ENCODE peak calls at places on chromosomes 7 and 10, in ten cellular contexts. One of them, this sample, is unnamed.

GRCh38 chr10:29064665-29065064 is 224.2 kb upstream of the LYZL1 start:
- DNase-seq in WERI-Rb-1: no peak
- DNase-seq in upper lobe of right lung: no peak
- DNase-seq in type B pancreatic cell: no peak
- DNase-seq in AG04449: no peak
- DNase-seq in uterus: no peak
- DNase-seq in RWPE2: no peak
- DNase-seq in fibroblast of pulmonary artery: peak
- DNase-seq in neural progenitor cell: no peak
- DNase-seq in GM13976: no peak
- DNase-seq in this sample: no peak

GRCh38 chr7:19062216-19062615 is 55.2 kb downstream of the TWIST1 start:
- DNase-seq in WERI-Rb-1: no peak
- DNase-seq in AG04449: no peak
- DNase-seq in type B pancreatic cell: no peak
- DNase-seq in RWPE2: no peak
- DNase-seq in upper lobe of right lung: no peak
- DNase-seq in fibroblast of pulmonary artery: no peak
- DNase-seq in uterus: no peak
- DNase-seq in neural progenitor cell: no peak
- DNase-seq in GM13976: no peak
- DNase-seq in this sample: no peak

GRCh38 chr10:11705687-11706086 is 36.5 kb upstream of the ECHDC3 start:
- DNase-seq in neural progenitor cell: no peak
- DNase-seq in fibroblast of pulmonary artery: peak
- DNase-seq in WERI-Rb-1: no peak
- DNase-seq in GM13976: no peak
- DNase-seq in AG04449: no peak
- DNase-seq in RWPE2: no peak
- DNase-seq in upper lobe of right lung: no peak
- DNase-seq in uterus: no peak
- DNase-seq in type B pancreatic cell: no peak
- DNase-seq in this sample: no peak

GRCh38 chr10:71965623-71966022 is 1.4 kb downstream of the CHST3 start:
- DNase-seq in neural progenitor cell: no peak
- DNase-seq in GM13976: no peak
- DNase-seq in AG04449: no peak
- DNase-seq in type B pancreatic cell: no peak
- DNase-seq in uterus: no peak
- DNase-seq in RWPE2: no peak
- DNase-seq in fibroblast of pulmonary artery: no peak
- DNase-seq in upper lobe of right lung: no peak
- DNase-seq in WERI-Rb-1: no peak
- DNase-seq in this sample: no peak

GRCh38 chr10:96548589-96548988 is 34.9 kb upstream of the TLL2 start:
- DNase-seq in type B pancreatic cell: no peak
- DNase-seq in neural progenitor cell: no peak
- DNase-seq in RWPE2: no peak
- DNase-seq in uterus: no peak
- DNase-seq in WERI-Rb-1: no peak
- DNase-seq in upper lobe of right lung: no peak
- DNase-seq in fibroblast of pulmonary artery: peak
- DNase-seq in GM13976: no peak
- DNase-seq in AG04449: no peak
- DNase-seq in this sample: no peak

GRCh38 chr7:9937944-9938631 is 1035.6 kb upstream of the PHF14 start:
- DNase-seq in AG04449: no peak
- DNase-seq in WERI-Rb-1: no peak
- DNase-seq in uterus: no peak
- DNase-seq in RWPE2: no peak
- DNase-seq in type B pancreatic cell: no peak
- DNase-seq in upper lobe of right lung: no peak
- DNase-seq in neural progenitor cell: no peak
- DNase-seq in GM13976: no peak
- DNase-seq in fibroblast of pulmonary artery: peak
- DNase-seq in this sample: no peak

GRCh38 chr10:98404571-98405396 is 10.2 kb downstream of the PYROXD2 start:
- DNase-seq in AG04449: peak
- DNase-seq in type B pancreatic cell: no peak
- DNase-seq in WERI-Rb-1: no peak
- DNase-seq in fibroblast of pulmonary artery: peak
- DNase-seq in neural progenitor cell: no peak
- DNase-seq in GM13976: peak
- DNase-seq in upper lobe of right lung: no peak
- DNase-seq in RWPE2: no peak
- DNase-seq in uterus: no peak
- DNase-seq in this sample: no peak

GRCh38 chr7:16660702-16661464 is 14.9 kb downstream of the BZW2 start:
- DNase-seq in WERI-Rb-1: no peak
- DNase-seq in uterus: no peak
- DNase-seq in neural progenitor cell: no peak
- DNase-seq in type B pancreatic cell: no peak
- DNase-seq in AG04449: no peak
- DNase-seq in fibroblast of pulmonary artery: peak
- DNase-seq in RWPE2: no peak
- DNase-seq in upper lobe of right lung: no peak
- DNase-seq in GM13976: no peak
- DNase-seq in this sample: no peak

GRCh38 chr7:1239455-1240295 is 7.0 kb downstream of the UNCX start:
- DNase-seq in WERI-Rb-1: no peak
- DNase-seq in neural progenitor cell: peak
- DNase-seq in RWPE2: no peak
- DNase-seq in type B pancreatic cell: no peak
- DNase-seq in uterus: no peak
- DNase-seq in GM13976: no peak
- DNase-seq in fibroblast of pulmonary artery: no peak
- DNase-seq in AG04449: no peak
- DNase-seq in upper lobe of right lung: no peak
- DNase-seq in this sample: no peak

GRCh38 chr7:1241510-1242128 is 8.9 kb downstream of the UNCX start:
- DNase-seq in upper lobe of right lung: no peak
- DNase-seq in neural progenitor cell: peak
- DNase-seq in uterus: no peak
- DNase-seq in RWPE2: no peak
- DNase-seq in WERI-Rb-1: no peak
- DNase-seq in fibroblast of pulmonary artery: no peak
- DNase-seq in type B pancreatic cell: no peak
- DNase-seq in GM13976: no peak
- DNase-seq in AG04449: no peak
- DNase-seq in this sample: peak

GRCh38 chr7:1242129-1242572 is 9.5 kb downstream of the UNCX start:
- DNase-seq in type B pancreatic cell: no peak
- DNase-seq in AG04449: no peak
- DNase-seq in WERI-Rb-1: no peak
- DNase-seq in neural progenitor cell: peak
- DNase-seq in GM13976: no peak
- DNase-seq in upper lobe of right lung: no peak
- DNase-seq in uterus: no peak
- DNase-seq in RWPE2: no peak
- DNase-seq in fibroblast of pulmonary artery: no peak
- DNase-seq in this sample: peak

GRCh38 chr7:1240296-1240820 is 7.7 kb downstream of the UNCX start:
- DNase-seq in type B pancreatic cell: no peak
- DNase-seq in uterus: no peak
- DNase-seq in RWPE2: no peak
- DNase-seq in neural progenitor cell: peak
- DNase-seq in fibroblast of pulmonary artery: no peak
- DNase-seq in WERI-Rb-1: no peak
- DNase-seq in GM13976: no peak
- DNase-seq in AG04449: no peak
- DNase-seq in upper lobe of right lung: no peak
- DNase-seq in this sample: no peak

DNA sequence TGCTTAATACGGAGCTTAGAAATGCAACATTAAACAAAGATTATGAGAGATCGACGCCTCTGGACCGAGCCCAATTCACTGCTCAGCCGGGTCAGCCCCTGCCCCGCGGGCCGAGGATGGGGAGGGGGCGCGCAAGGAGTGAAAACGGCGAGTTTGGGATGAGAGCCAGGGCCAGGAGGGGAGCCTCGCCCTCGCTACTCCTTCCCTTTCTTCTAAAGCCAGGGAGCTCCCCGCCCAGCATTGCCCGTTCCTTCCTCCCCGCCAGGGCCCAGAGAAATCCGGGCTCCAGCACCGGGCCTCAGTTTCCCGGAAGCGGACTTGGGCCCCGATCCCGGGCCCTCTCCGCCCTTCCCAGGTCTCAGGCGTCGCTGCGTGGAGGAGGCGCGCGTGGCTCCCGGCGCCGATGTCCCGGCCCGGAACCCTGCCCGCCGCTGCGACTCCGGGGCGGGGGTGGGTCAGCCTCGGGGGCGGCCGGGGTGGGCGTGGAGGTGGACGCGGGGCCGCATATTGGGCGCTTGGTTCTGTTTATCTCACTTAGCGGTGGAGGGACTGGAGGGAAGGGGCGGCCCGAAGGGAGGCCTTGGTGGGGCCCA is 8.3 kb downstream of the UNCX start:
- DNase-seq in RWPE2: no peak
- DNase-seq in uterus: no peak
- DNase-seq in type B pancreatic cell: no peak
- DNase-seq in GM13976: no peak
- DNase-seq in AG04449: no peak
- DNase-seq in upper lobe of right lung: no peak
- DNase-seq in neural progenitor cell: peak
- DNase-seq in fibroblast of pulmonary artery: no peak
- DNase-seq in WERI-Rb-1: no peak
- DNase-seq in this sample: peak
- TF ChIP-seq CTCF in RWPE2: no peak
- TF ChIP-seq CTCF in uterus: no peak
- TF ChIP-seq CTCF in type B pancreatic cell: no peak
- TF ChIP-seq CTCF in GM13976: no peak
- TF ChIP-seq CTCF in AG04449: no peak
- TF ChIP-seq CTCF in upper lobe of right lung: no peak
- TF ChIP-seq CTCF in neural progenitor cell: no peak
- TF ChIP-seq CTCF in fibroblast of pulmonary artery: no peak
- TF ChIP-seq CTCF in WERI-Rb-1: no peak
- TF ChIP-seq CTCF in this sample: no peak

GRCh38 chr7:99953649-99954048 is 22.2 kb downstream of the AZGP1 start:
- DNase-seq in upper lobe of right lung: peak
- DNase-seq in uterus: no peak
- DNase-seq in WERI-Rb-1: no peak
- DNase-seq in RWPE2: no peak
- DNase-seq in AG04449: no peak
- DNase-seq in neural progenitor cell: no peak
- DNase-seq in fibroblast of pulmonary artery: peak
- DNase-seq in GM13976: no peak
- DNase-seq in type B pancreatic cell: no peak
- DNase-seq in this sample: no peak

GRCh38 chr7:99955247-99955646 is 20.6 kb downstream of the AZGP1 start:
- DNase-seq in GM13976: no peak
- DNase-seq in upper lobe of right lung: no peak
- DNase-seq in uterus: no peak
- DNase-seq in neural progenitor cell: no peak
- DNase-seq in type B pancreatic cell: no peak
- DNase-seq in RWPE2: no peak
- DNase-seq in WERI-Rb-1: no peak
- DNase-seq in AG04449: no peak
- DNase-seq in fibroblast of pulmonary artery: no peak
- DNase-seq in this sample: no peak

GRCh38 chr7:99944508-99945070 is 15.2 kb upstream of the GJC3 start:
- DNase-seq in RWPE2: no peak
- DNase-seq in neural progenitor cell: no peak
- DNase-seq in WERI-Rb-1: no peak
- DNase-seq in upper lobe of right lung: no peak
- DNase-seq in AG04449: no peak
- DNase-seq in type B pancreatic cell: no peak
- DNase-seq in fibroblast of pulmonary artery: no peak
- DNase-seq in uterus: no peak
- DNase-seq in GM13976: no peak
- DNase-seq in this sample: no peak

GRCh38 chr7:99947608-99948007 is 18.2 kb upstream of the GJC3 start:
- DNase-seq in AG04449: no peak
- DNase-seq in uterus: no peak
- DNase-seq in neural progenitor cell: no peak
- DNase-seq in GM13976: no peak
- DNase-seq in upper lobe of right lung: no peak
- DNase-seq in fibroblast of pulmonary artery: no peak
- DNase-seq in type B pancreatic cell: no peak
- DNase-seq in WERI-Rb-1: no peak
- DNase-seq in RWPE2: no peak
- DNase-seq in this sample: no peak

DNA sequence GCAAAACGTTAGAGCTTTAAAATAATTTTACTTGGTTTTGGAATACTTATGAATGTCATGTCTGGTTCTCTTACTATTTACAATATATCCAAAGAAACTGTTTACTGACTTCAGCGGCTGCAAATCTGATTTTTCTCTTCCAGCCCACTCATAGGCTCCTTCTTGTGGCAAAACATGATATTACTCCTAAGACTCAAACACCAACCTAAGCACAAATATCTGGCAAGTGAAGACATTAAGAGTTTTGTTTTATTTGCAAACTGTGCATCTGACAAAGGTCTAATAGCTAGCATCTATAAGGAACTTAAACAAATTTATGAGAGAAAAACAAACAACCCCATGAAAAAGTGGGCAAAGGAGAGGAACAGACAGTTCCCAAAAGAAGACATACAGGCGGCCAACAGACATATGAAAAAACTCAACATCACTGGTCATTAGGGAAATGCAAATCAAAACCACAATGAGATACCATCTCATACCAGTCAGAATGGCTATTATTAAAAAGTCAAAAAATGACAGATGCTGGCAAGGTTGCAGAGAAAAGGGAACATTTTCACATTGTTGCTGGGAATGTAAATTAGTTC is 20.3 kb upstream of the GJC3 start:
- DNase-seq in neural progenitor cell: no peak
- DNase-seq in fibroblast of pulmonary artery: peak
- DNase-seq in AG04449: no peak
- DNase-seq in WERI-Rb-1: no peak
- DNase-seq in GM13976: no peak
- DNase-seq in uterus: no peak
- DNase-seq in RWPE2: no peak
- DNase-seq in upper lobe of right lung: no peak
- DNase-seq in type B pancreatic cell: no peak
- DNase-seq in this sample: no peak
- TF ChIP-seq CTCF in neural progenitor cell: peak
- TF ChIP-seq CTCF in fibroblast of pulmonary artery: peak
- TF ChIP-seq CTCF in AG04449: no peak
- TF ChIP-seq CTCF in WERI-Rb-1: peak
- TF ChIP-seq CTCF in GM13976: no peak
- TF ChIP-seq CTCF in uterus: no peak
- TF ChIP-seq CTCF in RWPE2: peak
- TF ChIP-seq CTCF in upper lobe of right lung: peak
- TF ChIP-seq CTCF in type B pancreatic cell: peak
- TF ChIP-seq CTCF in this sample: peak

GRCh38 chr10:130934333-130935035 is 377.0 kb downstream of the TCERG1L start:
- DNase-seq in neural progenitor cell: no peak
- DNase-seq in upper lobe of right lung: no peak
- DNase-seq in fibroblast of pulmonary artery: no peak
- DNase-seq in WERI-Rb-1: no peak
- DNase-seq in AG04449: no peak
- DNase-seq in uterus: no peak
- DNase-seq in type B pancreatic cell: peak
- DNase-seq in GM13976: no peak
- DNase-seq in RWPE2: no peak
- DNase-seq in this sample: no peak

GRCh38 chr10:130933008-130933390 is 378.5 kb downstream of the TCERG1L start:
- DNase-seq in uterus: no peak
- DNase-seq in type B pancreatic cell: no peak
- DNase-seq in neural progenitor cell: no peak
- DNase-seq in GM13976: no peak
- DNase-seq in RWPE2: no peak
- DNase-seq in AG04449: no peak
- DNase-seq in upper lobe of right lung: no peak
- DNase-seq in fibroblast of pulmonary artery: no peak
- DNase-seq in WERI-Rb-1: no peak
- DNase-seq in this sample: no peak

GRCh38 chr10:130936844-130937243 is 374.7 kb downstream of the TCERG1L start:
- DNase-seq in AG04449: no peak
- DNase-seq in GM13976: no peak
- DNase-seq in WERI-Rb-1: no peak
- DNase-seq in type B pancreatic cell: no peak
- DNase-seq in RWPE2: no peak
- DNase-seq in uterus: no peak
- DNase-seq in upper lobe of right lung: no peak
- DNase-seq in fibroblast of pulmonary artery: no peak
- DNase-seq in neural progenitor cell: no peak
- DNase-seq in this sample: no peak

GRCh38 chr10:130935897-130936550 is 375.5 kb downstream of the TCERG1L start:
- DNase-seq in uterus: no peak
- DNase-seq in fibroblast of pulmonary artery: no peak
- DNase-seq in type B pancreatic cell: no peak
- DNase-seq in RWPE2: no peak
- DNase-seq in AG04449: no peak
- DNase-seq in neural progenitor cell: peak
- DNase-seq in upper lobe of right lung: no peak
- DNase-seq in GM13976: no peak
- DNase-seq in WERI-Rb-1: no peak
- DNase-seq in this sample: no peak

GRCh38 chr10:130935051-130935450 is 376.5 kb downstream of the TCERG1L start:
- DNase-seq in type B pancreatic cell: no peak
- DNase-seq in uterus: no peak
- DNase-seq in RWPE2: no peak
- DNase-seq in upper lobe of right lung: no peak
- DNase-seq in WERI-Rb-1: no peak
- DNase-seq in neural progenitor cell: peak
- DNase-seq in AG04449: no peak
- DNase-seq in fibroblast of pulmonary artery: no peak
- DNase-seq in GM13976: no peak
- DNase-seq in this sample: no peak
- TF ChIP-seq CTCF in type B pancreatic cell: peak
- TF ChIP-seq CTCF in uterus: no peak
- TF ChIP-seq CTCF in RWPE2: no peak
- TF ChIP-seq CTCF in upper lobe of right lung: no peak
- TF ChIP-seq CTCF in WERI-Rb-1: no peak
- TF ChIP-seq CTCF in neural progenitor cell: peak
- TF ChIP-seq CTCF in AG04449: no peak
- TF ChIP-seq CTCF in fibroblast of pulmonary artery: no peak
- TF ChIP-seq CTCF in GM13976: no peak
- TF ChIP-seq CTCF in this sample: no peak

DNA sequence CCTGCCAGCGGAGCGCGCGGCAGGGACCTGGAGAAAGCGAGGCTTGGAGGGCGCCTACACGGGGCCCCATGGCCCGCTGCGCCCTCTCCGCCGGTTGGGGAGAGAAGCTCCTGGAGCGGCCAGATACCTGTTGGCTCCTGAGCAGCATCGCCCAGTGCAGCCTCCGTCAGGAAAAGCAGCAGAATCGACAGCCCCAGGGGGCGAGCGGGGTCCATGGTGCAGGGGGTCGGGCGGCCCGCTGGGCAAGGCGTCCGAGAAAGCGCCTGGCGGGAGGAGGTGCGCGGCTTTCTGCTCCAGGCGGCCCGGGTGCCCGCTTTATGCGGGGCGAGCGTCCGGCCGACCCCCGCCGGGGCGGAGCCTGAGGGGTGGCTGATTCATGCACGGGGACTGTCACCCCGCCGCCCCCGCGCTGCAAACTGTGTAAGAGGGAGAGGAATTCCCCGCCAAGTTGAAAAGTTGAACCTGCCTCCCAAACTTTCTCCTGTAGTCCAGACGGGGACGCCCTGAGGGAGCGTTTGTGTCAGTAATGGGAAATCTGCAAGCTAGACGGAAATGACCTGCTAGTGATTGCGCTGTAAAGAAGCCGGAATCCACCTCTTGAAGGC is at the start of gene TFPI2:
- DNase-seq in AG04449: no peak
- DNase-seq in neural progenitor cell: peak
- DNase-seq in upper lobe of right lung: peak
- DNase-seq in RWPE2: peak
- DNase-seq in fibroblast of pulmonary artery: peak
- DNase-seq in GM13976: peak
- DNase-seq in WERI-Rb-1: peak
- DNase-seq in type B pancreatic cell: peak
- DNase-seq in uterus: peak
- DNase-seq in this sample: no peak
- TF ChIP-seq CTCF in AG04449: no peak
- TF ChIP-seq CTCF in neural progenitor cell: no peak
- TF ChIP-seq CTCF in upper lobe of right lung: no peak
- TF ChIP-seq CTCF in RWPE2: peak
- TF ChIP-seq CTCF in fibroblast of pulmonary artery: peak
- TF ChIP-seq CTCF in GM13976: no peak
- TF ChIP-seq CTCF in WERI-Rb-1: no peak
- TF ChIP-seq CTCF in type B pancreatic cell: no peak
- TF ChIP-seq CTCF in uterus: no peak
- TF ChIP-seq CTCF in this sample: peak

This sample was measured in chondrocyte.